ENCODE peak calls at places on chromosomes 1 and 21, in five cellular contexts. C is HCT116, Y is GM23248, T is hepatocyte, O is GM23338. E is an unnamed sample.

GRCh38 chr1:114176366-114176765 is 22.7 kb upstream of the SYT6 start:
- DNase-seq in C (no peak), Y (no peak), T (no peak), O (no peak), E (no peak)

GRCh38 chr1:220877348-220878095 is 1.7 kb upstream of the HLX start:
- DNase-seq in C (no peak), Y (no peak), T (no peak), O (peak; percentile 65), E (no peak)

GRCh38 chr21:44714905-44715304 is 3.5 kb upstream of the TSPEAR start:
- DNase-seq in C (no peak), Y (no peak), T (no peak), O (no peak), E (peak; percentile 30)

GRCh38 chr21:46643379-46644177 is 8.1 kb downstream of the PRMT2 start:
- DNase-seq in C (no peak), Y (no peak), T (no peak), O (no peak), E (no peak)

GRCh38 chr1:40064797-40065492 is 24.4 kb downstream of the CAP1 start:
- DNase-seq in C (no peak), Y (no peak), T (no peak), O (no peak), E (no peak)

GRCh38 chr1:2950926-2951305 is 70.4 kb upstream of the ACTRT2 start:
- DNase-seq in C (no peak), Y (no peak), T (no peak), O (no peak), E (no peak)

GRCh38 chr1:187264995-187265602 is 436.4 kb downstream of the PLA2G4A start:
- DNase-seq in C (peak; percentile 50), Y (peak; percentile 86), T (peak; percentile 77), O (peak; percentile 77), E (no peak)

GRCh38 chr1:109225248-109226077 is 11.7 kb downstream of the SARS1 start:
- DNase-seq in C (no peak), Y (no peak), T (no peak), O (no peak), E (no peak)

GRCh38 chr1:3397311-3397710 is 57.2 kb upstream of the ARHGEF16 start:
- DNase-seq in C (no peak), Y (no peak), T (no peak), O (no peak), E (no peak)

GRCh38 chr1:59999006-59999405 is 72.4 kb upstream of the CYP2J2 start:
- DNase-seq in C (no peak), Y (no peak), T (no peak), O (peak; percentile 16), E (no peak)

GRCh38 chr1:96313216-96313615 is 408.4 kb upstream of the PTBP2 start:
- DNase-seq in C (no peak), Y (peak; percentile 77), T (no peak), O (no peak), E (peak; percentile 5)

GRCh38 chr1:227058321-227058751 is 118.2 kb downstream of the COQ8A start:
- DNase-seq in C (no peak), Y (peak; percentile 76), T (no peak), O (no peak), E (peak; percentile 79)

GRCh38 chr21:29443398-29444010 is 144.8 kb downstream of the BACH1 start:
- DNase-seq in C (no peak), Y (peak; percentile 49), T (no peak), O (no peak), E (no peak)

GRCh38 chr1:10051656-10052055 is 18.9 kb downstream of the UBE4B start:
- DNase-seq in C (no peak), Y (no peak), T (no peak), O (no peak), E (no peak)

GRCh38 chr1:217090073-217090911 is 367.1 kb upstream of the ESRRG start:
- DNase-seq in C (no peak), Y (no peak), T (no peak), O (peak; percentile 17), E (no peak)

GRCh38 chr21:39863111-39863510 is 4.1 kb upstream of the PCP4 start:
- DNase-seq in C (no peak), Y (no peak), T (no peak), O (no peak), E (no peak)

GRCh38 chr1:23198373-23198772 is 18.9 kb downstream of the HTR1D start:
- DNase-seq in C (peak; percentile 61), Y (peak; percentile 90), T (no peak), O (no peak), E (peak; percentile 71)

GRCh38 chr1:20291621-20292020 is 946 bp downstream of the VWA5B1 start:
- DNase-seq in C (no peak), Y (peak; percentile 32), T (peak; percentile 16), O (peak; percentile 56), E (no peak)

GRCh38 chr1:207672525-207673130 is 27.7 kb downstream of the CR1L start:
- DNase-seq in C (peak; percentile 45), Y (peak; percentile 59), T (peak; percentile 69), O (peak; percentile 92), E (no peak)

GRCh38 chr1:160081261-160081936 is at the start of gene KCNJ9:
- DNase-seq in C (no peak), Y (peak; percentile 48), T (no peak), O (peak; percentile 87), E (peak; percentile 96)

GRCh38 chr1:218613105-218613504 is 268.0 kb downstream of the TGFB2 start:
- DNase-seq in C (no peak), Y (no peak), T (no peak), O (peak; percentile 14), E (no peak)

GRCh38 chr1:56056438-56057312 is 522.7 kb downstream of the PLPP3 start:
- DNase-seq in C (no peak), Y (peak; percentile 83), T (no peak), O (no peak), E (peak; percentile 44)

GRCh38 chr1:67052741-67053534 is 1.0 kb downstream of the SLC35D1 start:
- DNase-seq in C (no peak), Y (peak; percentile 77), T (peak; percentile 50), O (peak; percentile 36), E (peak; percentile 77)

GRCh38 chr1:245888809-245889208 is 618.3 kb downstream of the SMYD3 start:
- DNase-seq in C (peak; percentile 23), Y (peak; percentile 46), T (peak; percentile 49), O (peak; percentile 86), E (peak; percentile 27)

GRCh38 chr1:21541330-21541729 is 32.1 kb downstream of the ALPL start:
- DNase-seq in C (no peak), Y (no peak), T (no peak), O (no peak), E (no peak)

GRCh38 chr21:38920631-38921398 is 115.1 kb downstream of the ETS2 start:
- DNase-seq in C (no peak), Y (peak; percentile 68), T (no peak), O (no peak), E (peak; percentile 77)

GRCh38 chr1:10734900-10735602 is 61.4 kb downstream of the CASZ1 start:
- DNase-seq in C (no peak), Y (peak; percentile 39), T (no peak), O (peak; percentile 60), E (no peak)

DNA sequence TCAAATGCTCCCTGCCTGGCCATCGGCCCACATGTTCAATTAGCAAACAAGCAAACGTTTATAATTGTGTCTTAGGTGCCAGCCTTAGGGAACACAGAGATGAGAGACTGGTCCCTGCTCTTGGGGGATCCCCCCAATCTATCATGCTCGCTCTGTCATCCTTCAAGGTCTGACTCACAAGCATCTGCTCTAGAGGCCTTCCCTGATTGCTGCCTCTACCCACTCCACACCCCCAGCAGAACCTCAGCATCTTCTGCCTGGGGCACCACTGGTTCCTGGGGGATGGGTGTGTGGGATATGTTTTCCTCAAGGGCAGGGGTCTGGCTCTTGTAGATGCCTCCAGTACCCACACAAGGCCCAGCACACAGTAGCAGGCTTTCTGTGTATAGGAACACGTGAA is 2.1 kb upstream of the FGR start:
- DNase-seq in C (no peak), Y (peak; percentile 23), T (no peak), O (no peak), E (peak; percentile 71)
- H3K4me1 ChIP-seq in C (peaks cover 6% of the 10 kb centered on the region), Y (no peaks in the 10 kb centered on the region), T (no peaks in the 10 kb centered on the region), O (peaks cover 8% of the 10 kb centered on the region), E (peaks cover 4% of the 10 kb centered on the region)

GRCh38 chr21:35559128-35559831 is 501.0 kb downstream of the SETD4 start:
- DNase-seq in C (no peak), Y (peak; percentile 97), T (peak; percentile 18), O (no peak), E (peak; percentile 96)

GRCh38 chr21:35559881-35560280 is 500.4 kb downstream of the SETD4 start:
- DNase-seq in C (no peak), Y (peak; percentile 76), T (no peak), O (no peak), E (peak; percentile 38)

GRCh38 chr21:35561076-35561475 is 499.2 kb downstream of the SETD4 start:
- DNase-seq in C (no peak), Y (no peak), T (no peak), O (no peak), E (no peak)

GRCh38 chr21:35556536-35556935 is 503.8 kb downstream of the SETD4 start:
- DNase-seq in C (no peak), Y (peak; percentile 17), T (no peak), O (no peak), E (no peak)
- H3K4me2 ChIP-seq in C (no peak overlapping the region), Y (no peak overlapping the region), T (no peak overlapping the region), O (no peak overlapping the region), E (no peak overlapping the region)

GRCh38 chr21:42401164-42401563 is 2.5 kb upstream of the UBASH3A start:
- DNase-seq in C (no peak), Y (peak; percentile 27), T (no peak), O (no peak), E (no peak)

GRCh38 chr21:42401820-42402251 is 1.9 kb upstream of the UBASH3A start:
- DNase-seq in C (no peak), Y (no peak), T (no peak), O (no peak), E (no peak)

GRCh38 chr21:42398130-42398394 is 2.2 kb upstream of the TMPRSS3 start:
- DNase-seq in C (no peak), Y (no peak), T (no peak), O (no peak), E (no peak)

GRCh38 chr21:42398414-42399030 is 2.7 kb upstream of the TMPRSS3 start:
- DNase-seq in C (no peak), Y (no peak), T (no peak), O (no peak), E (no peak)

GRCh38 chr21:42400525-42400924 is 3.2 kb upstream of the UBASH3A start:
- DNase-seq in C (no peak), Y (peak; percentile 26), T (no peak), O (no peak), E (no peak)
- H3K27ac ChIP-seq in C (no peak overlapping the region), Y (no peak overlapping the region), T (no peak overlapping the region), O (no peak overlapping the region), E (no peak overlapping the region)

GRCh38 chr1:32208891-32209309 is at the start of gene DCDC2B:
- DNase-seq in C (no peak), Y (peak; percentile 29), T (peak; percentile 53), O (peak; percentile 33), E (peak; percentile 50)

GRCh38 chr1:32201011-32201855 is 838 bp downstream of the CCDC28B start:
- DNase-seq in C (no peak), Y (peak; percentile 85), T (peak; percentile 78), O (peak; percentile 77), E (peak; percentile 84)

GRCh38 chr1:32208463-32208862 is 426 bp upstream of the DCDC2B start:
- DNase-seq in C (no peak), Y (no peak), T (no peak), O (no peak), E (no peak)

GRCh38 chr1:32205401-32206370 is at the start of gene IQCC:
- DNase-seq in C (peak; percentile 65), Y (peak; percentile 96), T (peak; percentile 96), O (peak; percentile 97), E (peak; percentile 98)

GRCh38 chr1:32204943-32205361 is 519 bp upstream of the IQCC start:
- DNase-seq in C (no peak), Y (peak; percentile 53), T (no peak), O (peak; percentile 48), E (peak; percentile 71)
- H3K4me1 ChIP-seq in C (peaks cover 42% of the 10 kb centered on the region), Y (peaks cover 10% of the 10 kb centered on the region), T (no peaks in the 10 kb centered on the region), O (peaks cover 17% of the 10 kb centered on the region), E (peaks cover 30% of the 10 kb centered on the region)

GRCh38 chr1:65377496-65378268 is 42.8 kb upstream of the LEPR start:
- DNase-seq in C (no peak), Y (no peak), T (no peak), O (no peak), E (no peak)
- H3K4me2 ChIP-seq in C (no peak overlapping the region), Y (no peak overlapping the region), T (peak overlapping the region; percentile 27), O (no peak overlapping the region), E (no peak overlapping the region)

E was measured in osteoblast.